ENCODE peak calls at places on chromosomes 2 and 18, in eight cellular contexts. P, W, G, Y, B, M, E and H are unnamed samples.

GRCh38 chr18:58511306-58511705 is 117.6 kb downstream of the ALPK2 start:
- DNase-seq in P (no peak), W (no peak), G (no peak), Y (no peak), B (no peak), M (no peak), E (no peak), H (no peak)

GRCh38 chr18:69948919-69949537 is 1.4 kb upstream of the CD226 start:
- DNase-seq in P (peak; percentile 84), W (peak; percentile 14), G (no peak), Y (no peak), B (no peak), M (no peak), E (no peak), H (no peak)

GRCh38 chr2:117856415-117857210 is 42.1 kb downstream of the DDX18 start:
- DNase-seq in P (no peak), W (peak; percentile 4), G (peak; percentile 94), Y (no peak), B (no peak), M (no peak), E (peak; percentile 15), H (peak; percentile 94)

GRCh38 chr2:143026411-143027054 is 102.7 kb upstream of the ARHGAP15 start:
- DNase-seq in P (no peak), W (peak; percentile 56), G (no peak), Y (peak; percentile 6), B (peak; percentile 62), M (no peak), E (no peak), H (no peak)

GRCh38 chr18:76986391-76986790 is 146.2 kb downstream of the MBP start:
- DNase-seq in P (no peak), W (no peak), G (no peak), Y (no peak), B (no peak), M (no peak), E (no peak), H (no peak)

GRCh38 chr18:12478269-12479057 is 70.7 kb downstream of the PRELID3A start:
- DNase-seq in P (no peak), W (peak; percentile 46), G (no peak), Y (no peak), B (no peak), M (no peak), E (no peak), H (peak; percentile 20)

GRCh38 chr2:227653419-227653818 is 13.2 kb upstream of the SCYGR5 start:
- DNase-seq in P (no peak), W (no peak), G (no peak), Y (peak; percentile 25), B (no peak), M (no peak), E (no peak), H (peak; percentile 76)

GRCh38 chr2:159891917-159892691 is 94.1 kb upstream of the CD302 start:
- DNase-seq in P (peak; percentile 14), W (peak; percentile 46), G (peak; percentile 88), Y (peak; percentile 22), B (no peak), M (no peak), E (peak; percentile 44), H (peak; percentile 84)

GRCh38 chr18:58135806-58136331 is 91.8 kb downstream of the NEDD4L start:
- DNase-seq in P (peak; percentile 68), W (peak; percentile 85), G (peak; percentile 77), Y (peak; percentile 68), B (peak; percentile 80), M (peak; percentile 52), E (peak; percentile 67), H (peak; percentile 71)

GRCh38 chr2:174062934-174063333 is 97.8 kb upstream of the SP3 start:
- DNase-seq in P (no peak), W (no peak), G (no peak), Y (no peak), B (peak; percentile 80), M (no peak), E (no peak), H (no peak)

GRCh38 chr18:74972354-74972753 is 236.6 kb downstream of the PTGR3 start:
- DNase-seq in P (no peak), W (no peak), G (no peak), Y (no peak), B (no peak), M (no peak), E (no peak), H (no peak)
- TF ChIP-seq EZH2phosphoT487 in P (no peak), W (no peak), G (no peak), Y (no peak), B (no peak), M (no peak), E (no peak), H (no peak)

GRCh38 chr18:39620551-39621168 is 2055.1 kb upstream of the CELF4 start:
- DNase-seq in P (no peak), W (no peak), G (no peak), Y (no peak), B (no peak), M (no peak), E (no peak), H (no peak)
- TF ChIP-seq EZH2phosphoT487 in P (no peak), W (no peak), G (no peak), Y (no peak), B (no peak), M (no peak), E (no peak), H (no peak)

GRCh38 chr2:26568076-26568890 is 72.9 kb downstream of the CIB4 start:
- DNase-seq in P (no peak), W (no peak), G (no peak), Y (no peak), B (no peak), M (no peak), E (no peak), H (no peak)
- TF ChIP-seq EZH2phosphoT487 in P (no peak), W (no peak), G (no peak), Y (no peak), B (no peak), M (no peak), E (no peak), H (no peak)

DNA sequence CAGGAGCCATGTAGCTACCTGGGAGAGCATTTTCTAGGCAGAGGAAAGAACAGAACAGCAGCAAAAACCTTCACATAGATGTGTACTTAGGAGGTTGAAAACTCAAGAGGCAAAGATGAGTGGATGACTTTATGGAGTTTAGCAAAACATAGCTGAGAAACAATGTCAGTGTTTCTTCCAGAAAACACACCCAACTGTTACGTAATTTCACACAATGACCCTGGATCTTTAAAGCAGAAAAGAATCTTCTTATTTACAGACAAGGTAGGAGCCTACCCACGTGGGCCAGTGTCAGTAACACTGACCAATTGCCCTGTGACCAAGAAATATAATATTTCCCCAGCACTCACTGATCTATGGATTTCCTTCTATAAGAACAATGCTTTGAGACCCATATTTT is 254.6 kb downstream of the CDH20 start:
- DNase-seq in P (no peak), W (no peak), G (no peak), Y (peak; percentile 12), B (no peak), M (no peak), E (no peak), H (peak; percentile 45)
- TF ChIP-seq EZH2phosphoT487 in P (no peak), W (no peak), G (no peak), Y (no peak), B (no peak), M (no peak), E (no peak), H (no peak)

GRCh38 chr2:98759338-98759737 is 28.4 kb upstream of the MGAT4A start:
- DNase-seq in P (no peak), W (no peak), G (no peak), Y (no peak), B (no peak), M (peak; percentile 66), E (no peak), H (no peak)
- TF ChIP-seq EZH2phosphoT487 in P (no peak), W (no peak), G (no peak), Y (no peak), B (no peak), M (no peak), E (no peak), H (no peak)

GRCh38 chr2:96546321-96546720 is 9.8 kb downstream of the ARID5A start:
- DNase-seq in P (peak; percentile 79), W (no peak), G (no peak), Y (no peak), B (no peak), M (no peak), E (no peak), H (no peak)
- TF ChIP-seq EZH2phosphoT487 in P (no peak), W (no peak), G (no peak), Y (no peak), B (no peak), M (no peak), E (no peak), H (no peak)

GRCh38 chr2:168495524-168495923 is 39.5 kb downstream of the CERS6 start:
- DNase-seq in P (peak; percentile 89), W (no peak), G (no peak), Y (no peak), B (no peak), M (no peak), E (no peak), H (no peak)

GRCh38 chr2:168494190-168494711 is 38.2 kb downstream of the CERS6 start:
- DNase-seq in P (no peak), W (peak; percentile 80), G (peak; percentile 25), Y (peak; percentile 40), B (peak; percentile 60), M (no peak), E (peak; percentile 13), H (peak; percentile 11)

GRCh38 chr2:168490015-168490874 is 34.2 kb downstream of the CERS6 start:
- DNase-seq in P (peak; percentile 93), W (peak; percentile 45), G (no peak), Y (peak; percentile 44), B (peak; percentile 18), M (peak; percentile 32), E (no peak), H (peak; percentile 54)

GRCh38 chr2:168486440-168486839 is 30.4 kb downstream of the CERS6 start:
- DNase-seq in P (no peak), W (no peak), G (no peak), Y (no peak), B (no peak), M (no peak), E (no peak), H (no peak)

GRCh38 chr2:168490916-168491605 is 35.0 kb downstream of the CERS6 start:
- DNase-seq in P (peak; percentile 36), W (no peak), G (no peak), Y (no peak), B (no peak), M (no peak), E (no peak), H (peak; percentile 44)
- TF ChIP-seq EZH2phosphoT487 in P (no peak), W (no peak), G (no peak), Y (no peak), B (no peak), M (no peak), E (no peak), H (no peak)